ENCODE peak calls at places on chromosomes 3 and 15, in eight cellular contexts. U is tibial artery; B is SK-N-SH; F is tibial nerve; C is CD8-positive, alpha-beta T cell; E is GM23338; Q is HCT116; X is right atrium auricular region. D is an unnamed sample. For H3K4me1, the result is how much of the 10 kb centered on the place peaks cover.

GRCh38 chr3:54633444-54634121 is 294.3 kb downstream of the LRTM1 start:
- DNase-seq in U (no peak), B (no peak), F (no peak), C (no peak), E (no peak), Q (no peak), X (no peak), D (no peak)

GRCh38 chr3:150826466-150827282 is 63.7 kb upstream of the SIAH2 start:
- DNase-seq in U (no peak), B (no peak), F (no peak), C (no peak), E (no peak), Q (no peak), X (no peak), D (no peak)

GRCh38 chr3:49899815-49900214 is 3.9 kb downstream of the MST1R start:
- DNase-seq in U (no peak), B (peak), F (no peak), C (no peak), E (peak), Q (no peak), X (no peak), D (no peak)

GRCh38 chr3:53690521-53690920 is 155.7 kb downstream of the CHDH start:
- DNase-seq in U (no peak), B (no peak), F (no peak), C (no peak), E (no peak), Q (no peak), X (peak), D (no peak)

GRCh38 chr3:44000586-44000985 is 241.1 kb upstream of the TOPAZ1 start:
- DNase-seq in U (no peak), B (no peak), F (no peak), C (no peak), E (no peak), Q (no peak), X (no peak), D (peak)

GRCh38 chr3:4633078-4634004 is 140.2 kb downstream of the ITPR1 start:
- DNase-seq in U (no peak), B (peak), F (peak), C (no peak), E (peak), Q (peak), X (no peak), D (peak)

GRCh38 chr3:130539005-130539404 is 22.0 kb downstream of the COL6A6 start:
- DNase-seq in U (no peak), B (peak), F (peak), C (no peak), E (peak), Q (peak), X (no peak), D (peak)

GRCh38 chr3:30760737-30761136 is 133.7 kb downstream of the GADL1 start:
- DNase-seq in U (no peak), B (no peak), F (no peak), C (no peak), E (no peak), Q (no peak), X (no peak), D (no peak)

GRCh38 chr3:14413381-14414071 is 11.1 kb downstream of the SLC6A6 start:
- DNase-seq in U (no peak), B (no peak), F (no peak), C (no peak), E (peak), Q (no peak), X (no peak), D (peak)

GRCh38 chr3:161496508-161496907 is at the start of gene OTOL1:
- DNase-seq in U (no peak), B (no peak), F (no peak), C (no peak), E (no peak), Q (no peak), X (no peak), D (no peak)

GRCh38 chr15:55791576-55792400 is 48.8 kb upstream of the PRTG start:
- DNase-seq in U (no peak), B (no peak), F (no peak), C (no peak), E (no peak), Q (no peak), X (no peak), D (peak)

GRCh38 chr3:161914703-161915102 is 418.1 kb downstream of the OTOL1 start:
- DNase-seq in U (no peak), B (peak), F (peak), C (no peak), E (peak), Q (no peak), X (peak), D (no peak)

GRCh38 chr3:117846238-117846637 is 1136.7 kb downstream of the TUSC7 start:
- DNase-seq in U (no peak), B (no peak), F (no peak), C (no peak), E (no peak), Q (no peak), X (no peak), D (no peak)

GRCh38 chr15:70140543-70141375 is 43.0 kb upstream of the TLE3 start:
- DNase-seq in U (no peak), B (no peak), F (no peak), C (no peak), E (peak), Q (no peak), X (no peak), D (no peak)

GRCh38 chr15:83694030-83694429 is 40.1 kb downstream of the ADAMTSL3 start:
- DNase-seq in U (no peak), B (no peak), F (no peak), C (no peak), E (peak), Q (no peak), X (no peak), D (no peak)

GRCh38 chr3:117297070-117297469 is 587.5 kb downstream of the TUSC7 start:
- DNase-seq in U (no peak), B (no peak), F (no peak), C (no peak), E (no peak), Q (no peak), X (no peak), D (no peak)

GRCh38 chr15:35019401-35020327 is 31.6 kb upstream of the ZNF770 start:
- DNase-seq in U (no peak), B (no peak), F (no peak), C (no peak), E (peak), Q (peak), X (no peak), D (peak)

GRCh38 chr15:44468713-44469385 is 41.4 kb downstream of the CTDSPL2 start:
- DNase-seq in U (no peak), B (peak), F (no peak), C (no peak), E (no peak), Q (peak), X (no peak), D (peak)

GRCh38 chr15:88262064-88262463 is 5.5 kb upstream of the NTRK3 start:
- DNase-seq in U (no peak), B (no peak), F (no peak), C (no peak), E (no peak), Q (no peak), X (no peak), D (no peak)
- H3K27ac ChIP-seq in U (no peak), B (no peak), F (no peak), C (no peak), E (no peak), Q (no peak), X (no peak), D (no peak)

GRCh38 chr15:31331389-31331788 is 4.8 kb downstream of the KLF13 start:
- DNase-seq in U (no peak), B (peak), F (no peak), C (no peak), E (no peak), Q (no peak), X (no peak), D (no peak)

GRCh38 chr15:31332681-31333071 is 6.0 kb downstream of the KLF13 start:
- DNase-seq in U (no peak), B (no peak), F (no peak), C (no peak), E (no peak), Q (no peak), X (no peak), D (no peak)

GRCh38 chr15:31333820-31334219 is 7.2 kb downstream of the KLF13 start:
- DNase-seq in U (no peak), B (no peak), F (no peak), C (no peak), E (no peak), Q (no peak), X (no peak), D (no peak)

GRCh38 chr15:31332020-31332680 is 5.5 kb downstream of the KLF13 start:
- DNase-seq in U (no peak), B (peak), F (no peak), C (no peak), E (no peak), Q (no peak), X (no peak), D (no peak)

GRCh38 chr15:31333119-31333518 is 6.5 kb downstream of the KLF13 start:
- DNase-seq in U (no peak), B (no peak), F (no peak), C (no peak), E (no peak), Q (no peak), X (no peak), D (no peak)
- TF ChIP-seq CTCF in U (no peak), B (no peak), F (no peak), C (no peak), E (no peak), Q (no peak), X (no peak), D (no peak)

DNA sequence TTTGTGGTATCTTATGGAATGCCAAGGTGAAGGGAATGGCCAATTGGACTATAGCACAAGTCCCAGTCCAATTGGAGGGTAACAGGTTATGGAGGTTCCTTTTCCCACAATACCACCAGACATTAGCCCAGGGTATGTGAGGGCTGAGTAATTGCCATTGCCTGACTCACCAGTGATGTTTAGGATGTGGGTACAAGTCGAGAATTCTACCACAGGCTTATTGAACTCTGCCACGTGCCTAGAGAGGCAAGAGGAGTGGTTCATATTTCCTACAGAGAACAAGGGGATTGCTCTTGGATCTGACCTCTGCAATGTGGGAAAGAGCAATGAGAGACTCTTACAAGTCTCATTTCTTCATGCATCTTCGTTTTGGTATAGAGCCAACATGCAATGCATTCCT is 85.0 kb upstream of the XCR1 start:
- DNase-seq in U (no peak), B (no peak), F (no peak), C (no peak), E (no peak), Q (no peak), X (no peak), D (peak)
- H3K4me1 ChIP-seq in U (under half), B (under half), F (half or more), C (under half), E (under half), Q (under half), X (under half), D (under half)

GRCh38 chr3:128481438-128481942 is 11.5 kb downstream of the GATA2 start:
- DNase-seq in U (peak), B (peak), F (no peak), C (no peak), E (no peak), Q (no peak), X (peak), D (no peak)

GRCh38 chr3:128480717-128481437 is 12.1 kb downstream of the GATA2 start:
- DNase-seq in U (no peak), B (no peak), F (no peak), C (no peak), E (no peak), Q (no peak), X (no peak), D (no peak)

GRCh38 chr3:128483657-128484403 is 9.2 kb downstream of the GATA2 start:
- DNase-seq in U (no peak), B (no peak), F (no peak), C (no peak), E (peak), Q (no peak), X (no peak), D (no peak)

GRCh38 chr3:128482857-128483656 is 9.9 kb downstream of the GATA2 start:
- DNase-seq in U (no peak), B (peak), F (no peak), C (no peak), E (peak), Q (no peak), X (no peak), D (no peak)

DNA sequence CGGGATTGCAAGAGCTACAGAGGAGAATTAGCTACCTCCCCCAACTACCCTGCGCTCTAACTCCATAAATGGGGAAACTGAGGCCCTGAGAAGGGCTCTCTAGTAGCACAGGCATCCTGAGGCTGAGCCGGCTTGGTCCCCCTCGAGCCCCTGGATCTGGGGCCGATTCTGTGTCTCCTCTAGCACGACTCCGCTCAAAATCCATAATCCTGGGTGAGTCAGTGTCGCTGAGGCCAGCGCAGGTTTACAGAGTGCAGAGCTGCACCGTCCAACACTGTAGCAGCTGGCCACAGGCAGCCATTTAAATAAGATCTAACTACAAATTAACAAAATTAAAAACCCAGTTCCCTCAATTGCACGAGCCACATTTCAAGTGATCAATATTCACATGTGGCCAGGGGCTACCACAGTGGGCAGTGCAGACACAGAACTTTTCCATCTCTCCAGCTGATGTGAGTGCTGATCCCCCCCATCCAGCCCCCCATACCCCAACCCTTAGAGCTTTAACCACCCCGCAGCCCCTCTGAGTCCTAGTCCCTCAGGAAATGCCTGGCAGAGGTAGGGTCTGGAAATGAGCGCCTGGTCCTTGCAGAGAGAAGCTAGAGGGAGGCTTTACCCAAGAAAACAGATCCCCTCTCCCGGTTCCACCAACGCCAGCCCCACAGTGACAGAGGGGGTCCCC is 10.7 kb downstream of the GATA2 start:
- DNase-seq in U (no peak), B (peak), F (no peak), C (no peak), E (no peak), Q (no peak), X (no peak), D (no peak)
- H3K27ac ChIP-seq in U (no peak), B (peak), F (no peak), C (no peak), E (no peak), Q (no peak), X (peak), D (no peak)

GRCh38 chr3:135792174-135792573 is 173.4 kb upstream of the PPP2R3A start:
- DNase-seq in U (no peak), B (no peak), F (no peak), C (no peak), E (peak), Q (no peak), X (no peak), D (no peak)
- TF ChIP-seq CTCF in U (no peak), B (no peak), F (no peak), C (no peak), E (peak), Q (peak), X (no peak), D (no peak)

D was measured in foreskin keratinocyte.